ENCODE peak calls at places on chromosomes 11 and 22, in seven cellular contexts. One of them, this sample, is unnamed.

GRCh38 chr11:46446343-46446751 is 54.8 kb upstream of the CHRM4 start:
- DNase-seq in neural crest cell: no peak
- DNase-seq in colonic mucosa: no peak
- DNase-seq in nephron progenitor cell: no peak
- DNase-seq in HCT116: no peak
- DNase-seq in astrocyte of the cerebellum: peak
- DNase-seq in spleen: no peak
- DNase-seq in this sample: no peak

GRCh38 chr11:26994579-26995210 is 783 bp downstream of the FIBIN start:
- DNase-seq in spleen: peak
- DNase-seq in nephron progenitor cell: no peak
- DNase-seq in HCT116: no peak
- DNase-seq in astrocyte of the cerebellum: no peak
- DNase-seq in colonic mucosa: no peak
- DNase-seq in neural crest cell: no peak
- DNase-seq in this sample: no peak

GRCh38 chr22:44786136-44786535 is 33.8 kb downstream of the ARHGAP8 start:
- DNase-seq in colonic mucosa: no peak
- DNase-seq in HCT116: no peak
- DNase-seq in neural crest cell: no peak
- DNase-seq in spleen: no peak
- DNase-seq in astrocyte of the cerebellum: no peak
- DNase-seq in nephron progenitor cell: no peak
- DNase-seq in this sample: no peak

GRCh38 chr11:26442131-26442530 is 110.2 kb downstream of the ANO3 start:
- DNase-seq in HCT116: no peak
- DNase-seq in spleen: no peak
- DNase-seq in astrocyte of the cerebellum: peak
- DNase-seq in colonic mucosa: no peak
- DNase-seq in neural crest cell: no peak
- DNase-seq in nephron progenitor cell: no peak
- DNase-seq in this sample: no peak

GRCh38 chr22:35375031-35375430 is 5.9 kb upstream of the HMOX1 start:
- DNase-seq in neural crest cell: no peak
- DNase-seq in HCT116: no peak
- DNase-seq in nephron progenitor cell: no peak
- DNase-seq in spleen: no peak
- DNase-seq in colonic mucosa: no peak
- DNase-seq in astrocyte of the cerebellum: peak
- DNase-seq in this sample: no peak

GRCh38 chr22:36244522-36245391 is 5.4 kb upstream of the APOL2 start:
- DNase-seq in HCT116: no peak
- DNase-seq in nephron progenitor cell: no peak
- DNase-seq in spleen: no peak
- DNase-seq in astrocyte of the cerebellum: peak
- DNase-seq in colonic mucosa: no peak
- DNase-seq in neural crest cell: no peak
- DNase-seq in this sample: no peak

GRCh38 chr11:62958547-62959071 is 26.2 kb downstream of the SLC22A6 start:
- DNase-seq in HCT116: no peak
- DNase-seq in spleen: no peak
- DNase-seq in astrocyte of the cerebellum: no peak
- DNase-seq in nephron progenitor cell: peak
- DNase-seq in colonic mucosa: peak
- DNase-seq in neural crest cell: no peak
- DNase-seq in this sample: no peak

GRCh38 chr11:8689726-8690255 is 7.2 kb downstream of the RPL27A start:
- DNase-seq in neural crest cell: no peak
- DNase-seq in HCT116: no peak
- DNase-seq in nephron progenitor cell: no peak
- DNase-seq in astrocyte of the cerebellum: no peak
- DNase-seq in colonic mucosa: no peak
- DNase-seq in spleen: peak
- DNase-seq in this sample: no peak

GRCh38 chr11:27635567-27636037 is 64.7 kb downstream of the BDNF start:
- DNase-seq in HCT116: no peak
- DNase-seq in colonic mucosa: no peak
- DNase-seq in neural crest cell: no peak
- DNase-seq in astrocyte of the cerebellum: no peak
- DNase-seq in spleen: no peak
- DNase-seq in nephron progenitor cell: no peak
- DNase-seq in this sample: no peak

GRCh38 chr11:76214186-76214585 is 7.9 kb upstream of the WNT11 start:
- DNase-seq in nephron progenitor cell: no peak
- DNase-seq in HCT116: no peak
- DNase-seq in neural crest cell: no peak
- DNase-seq in astrocyte of the cerebellum: no peak
- DNase-seq in spleen: no peak
- DNase-seq in colonic mucosa: no peak
- DNase-seq in this sample: no peak

GRCh38 chr22:27581688-27582087 is 219.9 kb downstream of the MN1 start:
- DNase-seq in astrocyte of the cerebellum: no peak
- DNase-seq in nephron progenitor cell: no peak
- DNase-seq in spleen: peak
- DNase-seq in colonic mucosa: peak
- DNase-seq in HCT116: no peak
- DNase-seq in neural crest cell: no peak
- DNase-seq in this sample: no peak

GRCh38 chr11:36196476-36197099 is 92.6 kb downstream of the COMMD9 start:
- DNase-seq in HCT116: no peak
- DNase-seq in astrocyte of the cerebellum: no peak
- DNase-seq in spleen: no peak
- DNase-seq in neural crest cell: no peak
- DNase-seq in colonic mucosa: no peak
- DNase-seq in nephron progenitor cell: no peak
- DNase-seq in this sample: no peak

GRCh38 chr11:113396693-113397092 is 9.1 kb downstream of the ANKK1 start:
- DNase-seq in astrocyte of the cerebellum: no peak
- DNase-seq in colonic mucosa: no peak
- DNase-seq in nephron progenitor cell: no peak
- DNase-seq in HCT116: no peak
- DNase-seq in neural crest cell: no peak
- DNase-seq in spleen: peak
- DNase-seq in this sample: no peak

GRCh38 chr11:134560566-134561347 is 148.7 kb upstream of the B3GAT1 start:
- DNase-seq in HCT116: no peak
- DNase-seq in colonic mucosa: no peak
- DNase-seq in astrocyte of the cerebellum: no peak
- DNase-seq in neural crest cell: no peak
- DNase-seq in spleen: peak
- DNase-seq in nephron progenitor cell: peak
- DNase-seq in this sample: no peak

GRCh38 chr11:61309739-61310138 is 14.6 kb upstream of the VWCE start:
- DNase-seq in neural crest cell: no peak
- DNase-seq in HCT116: no peak
- DNase-seq in spleen: no peak
- DNase-seq in colonic mucosa: no peak
- DNase-seq in nephron progenitor cell: no peak
- DNase-seq in astrocyte of the cerebellum: no peak
- DNase-seq in this sample: no peak

DNA sequence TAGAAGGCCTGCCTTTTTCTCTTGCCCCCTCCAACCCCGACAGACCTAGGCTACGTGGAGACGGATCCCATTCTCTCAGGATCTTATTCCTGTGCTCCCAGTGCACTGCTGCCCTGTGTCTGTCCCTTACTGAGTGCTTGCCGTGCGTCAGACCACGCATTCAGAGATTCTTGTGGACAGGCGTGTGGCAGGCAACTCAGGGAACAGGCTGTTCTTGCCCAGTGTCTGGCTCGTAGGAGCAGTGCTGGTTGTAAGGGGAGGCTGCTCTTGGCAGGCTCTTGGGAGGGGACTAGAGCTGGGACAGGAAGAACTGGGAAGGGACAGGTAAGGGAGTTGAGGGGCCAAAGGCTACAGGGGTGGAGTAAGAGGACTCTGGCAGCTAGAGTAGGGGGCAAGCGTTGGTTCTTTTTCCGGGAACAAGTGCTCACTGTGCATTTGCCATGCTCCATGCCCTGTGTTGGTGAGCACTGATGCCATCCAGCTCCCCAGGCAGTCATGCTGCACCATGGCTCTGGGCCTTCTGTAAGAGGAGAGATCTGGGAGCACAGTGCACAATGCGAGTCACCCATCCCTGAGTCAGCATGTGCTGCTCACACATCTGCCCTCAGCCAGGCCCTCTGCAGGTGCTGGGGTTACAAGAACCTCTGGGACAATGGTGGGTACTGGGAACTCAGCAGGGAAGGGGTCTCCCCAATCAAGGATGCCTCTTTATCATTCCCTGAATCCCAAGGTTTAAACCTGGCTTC is 119.1 kb downstream of the TBC1D22A start:
- DNase-seq in colonic mucosa: no peak
- DNase-seq in astrocyte of the cerebellum: no peak
- DNase-seq in spleen: no peak
- DNase-seq in neural crest cell: no peak
- DNase-seq in nephron progenitor cell: no peak
- DNase-seq in HCT116: no peak
- DNase-seq in this sample: no peak
- TF ChIP-seq CTCF in colonic mucosa: no peak
- TF ChIP-seq CTCF in astrocyte of the cerebellum: no peak
- TF ChIP-seq CTCF in spleen: no peak
- TF ChIP-seq CTCF in neural crest cell: no peak
- TF ChIP-seq CTCF in nephron progenitor cell: no peak
- TF ChIP-seq CTCF in HCT116: no peak
- TF ChIP-seq CTCF in this sample: no peak

DNA sequence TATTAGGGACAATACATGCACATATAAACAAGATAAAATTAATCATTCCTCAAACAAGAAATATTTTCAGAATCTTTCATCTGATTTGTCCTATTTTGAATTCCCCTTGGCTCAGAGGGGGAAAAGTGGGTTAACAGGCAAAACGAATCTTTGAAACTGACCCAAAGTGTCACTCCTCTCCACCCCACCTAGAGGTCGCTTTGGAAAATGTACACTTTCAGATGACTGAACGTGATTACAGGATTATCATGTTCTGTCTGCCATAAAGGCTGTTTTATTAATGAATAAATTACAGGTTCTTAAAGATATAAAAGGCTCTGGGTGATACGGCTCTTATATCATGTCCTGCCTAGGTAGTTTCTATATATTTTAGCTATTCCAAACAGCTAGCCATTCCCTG is 1735.0 kb downstream of the LRRC4C start:
- DNase-seq in astrocyte of the cerebellum: no peak
- DNase-seq in nephron progenitor cell: no peak
- DNase-seq in colonic mucosa: no peak
- DNase-seq in HCT116: no peak
- DNase-seq in spleen: no peak
- DNase-seq in neural crest cell: no peak
- DNase-seq in this sample: no peak
- TF ChIP-seq CTCF in astrocyte of the cerebellum: no peak
- TF ChIP-seq CTCF in nephron progenitor cell: no peak
- TF ChIP-seq CTCF in colonic mucosa: no peak
- TF ChIP-seq CTCF in HCT116: no peak
- TF ChIP-seq CTCF in spleen: no peak
- TF ChIP-seq CTCF in neural crest cell: peak
- TF ChIP-seq CTCF in this sample: no peak

DNA sequence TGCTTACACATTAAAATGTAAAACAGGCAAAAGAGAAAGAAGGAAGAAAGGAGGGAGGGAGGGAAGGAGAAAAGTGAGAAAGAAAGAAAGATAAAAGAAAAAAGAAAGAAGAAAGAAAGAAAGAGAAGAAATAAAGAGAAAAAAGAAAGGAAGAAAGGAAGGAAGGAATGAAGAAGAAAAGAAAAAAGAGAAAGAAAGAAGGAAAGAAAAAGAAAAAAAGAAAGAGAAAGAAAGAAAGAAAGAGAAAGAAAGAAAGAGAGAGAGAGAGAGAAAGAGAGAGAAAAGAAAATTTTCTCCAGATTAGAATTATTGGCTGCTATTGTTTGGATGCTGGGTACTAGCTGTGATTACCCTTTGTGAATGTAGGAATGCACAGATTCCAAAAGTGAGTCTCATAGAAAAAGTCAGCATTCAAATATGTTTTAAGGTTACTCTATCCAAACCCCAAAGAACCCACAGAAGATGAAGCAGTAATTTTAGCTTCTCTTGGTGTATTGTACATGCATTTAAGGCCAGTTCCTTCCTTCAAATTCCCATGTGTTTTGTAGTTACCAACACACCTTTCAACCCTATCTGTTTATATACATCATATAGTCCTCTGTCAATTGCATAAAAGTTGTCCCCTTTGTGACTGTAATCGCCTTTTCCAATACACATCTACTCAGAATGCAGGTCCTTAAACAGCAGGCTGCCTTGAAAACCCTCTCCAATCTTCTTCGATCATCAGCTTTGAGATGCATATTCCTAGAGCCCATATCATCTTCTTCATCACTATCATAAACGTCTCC is 789 bp upstream of the FAM111A start:
- DNase-seq in spleen: no peak
- DNase-seq in HCT116: no peak
- DNase-seq in colonic mucosa: no peak
- DNase-seq in neural crest cell: no peak
- DNase-seq in nephron progenitor cell: no peak
- DNase-seq in astrocyte of the cerebellum: peak
- DNase-seq in this sample: no peak
- TF ChIP-seq CTCF in spleen: no peak
- TF ChIP-seq CTCF in HCT116: no peak
- TF ChIP-seq CTCF in colonic mucosa: no peak
- TF ChIP-seq CTCF in neural crest cell: no peak
- TF ChIP-seq CTCF in nephron progenitor cell: no peak
- TF ChIP-seq CTCF in astrocyte of the cerebellum: no peak
- TF ChIP-seq CTCF in this sample: no peak

DNA sequence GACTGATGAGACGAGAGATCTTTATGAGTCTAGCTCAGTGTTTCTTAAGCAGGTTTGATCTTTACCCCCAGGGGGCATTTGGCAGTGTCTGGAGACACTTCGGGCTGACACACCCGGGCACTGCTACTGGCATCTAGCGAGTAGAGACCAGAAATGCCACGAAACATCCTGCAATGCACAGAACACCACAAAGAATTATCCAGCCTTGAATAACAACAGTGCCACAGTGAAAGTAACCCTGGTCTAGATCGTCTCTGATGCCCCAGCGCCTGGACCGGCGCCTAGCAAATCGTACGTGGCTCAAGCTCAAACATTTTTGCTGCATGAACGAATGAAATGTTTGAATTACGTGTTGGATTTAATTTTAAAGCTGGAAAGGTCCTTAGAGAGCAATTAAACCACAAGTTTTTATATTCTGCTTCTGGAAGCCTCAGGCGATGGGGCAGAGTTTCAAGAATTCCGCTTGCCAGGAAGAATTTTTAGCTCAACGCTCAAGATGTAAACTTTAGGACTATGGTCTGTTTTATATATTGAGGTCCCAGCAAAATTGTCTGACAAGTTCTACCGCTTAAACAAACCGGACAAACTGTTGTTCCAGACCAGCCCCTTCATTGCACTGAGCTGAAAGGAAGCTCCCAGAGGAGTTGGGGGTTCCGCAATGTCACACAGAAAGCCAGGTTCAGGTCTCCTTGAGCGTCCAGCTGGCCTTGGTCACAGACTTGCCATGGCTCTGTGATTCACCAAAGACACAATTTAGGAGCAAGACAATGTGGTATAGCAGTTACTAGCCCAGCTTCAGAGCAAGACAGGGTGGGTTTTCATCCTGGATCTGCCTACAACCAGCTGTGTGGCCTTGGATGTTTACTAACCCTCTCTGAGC is 44.2 kb upstream of the SMTN start:
- DNase-seq in astrocyte of the cerebellum: peak
- DNase-seq in spleen: no peak
- DNase-seq in colonic mucosa: peak
- DNase-seq in neural crest cell: no peak
- DNase-seq in HCT116: no peak
- DNase-seq in nephron progenitor cell: no peak
- DNase-seq in this sample: no peak
- TF ChIP-seq CTCF in astrocyte of the cerebellum: no peak
- TF ChIP-seq CTCF in spleen: no peak
- TF ChIP-seq CTCF in colonic mucosa: no peak
- TF ChIP-seq CTCF in neural crest cell: no peak
- TF ChIP-seq CTCF in HCT116: no peak
- TF ChIP-seq CTCF in nephron progenitor cell: no peak
- TF ChIP-seq CTCF in this sample: no peak

This sample was measured in GM10248.